ENCODE peak calls at places on chromosomes 6 and 20, in four cellular contexts. One of them, this sample, is unnamed. For H3K4me1, the result is how much of the 10 kb centered on the place peaks cover.

GRCh38 chr6:101705866-101706265 is 312.4 kb downstream of the GRIK2 start:
- DNase-seq in mesenchymal stem cell: no peak
- DNase-seq in left lung: no peak
- DNase-seq in lower lobe of right lung: no peak
- DNase-seq in this sample: no peak

GRCh38 chr6:75747371-75747984 is 1.6 kb upstream of the MYO6 start:
- DNase-seq in lower lobe of right lung: no peak
- DNase-seq in mesenchymal stem cell: no peak
- DNase-seq in left lung: no peak
- DNase-seq in this sample: no peak

GRCh38 chr6:143333081-143333480 is 117.4 kb downstream of the ADAT2 start:
- DNase-seq in mesenchymal stem cell: no peak
- DNase-seq in lower lobe of right lung: no peak
- DNase-seq in left lung: no peak
- DNase-seq in this sample: no peak

GRCh38 chr6:37244430-37245310 is 12.9 kb upstream of the TBC1D22B start:
- DNase-seq in mesenchymal stem cell: peak
- DNase-seq in lower lobe of right lung: peak
- DNase-seq in left lung: no peak
- DNase-seq in this sample: peak

GRCh38 chr6:19394051-19394450 is 443.1 kb upstream of the ID4 start:
- DNase-seq in mesenchymal stem cell: no peak
- DNase-seq in lower lobe of right lung: no peak
- DNase-seq in left lung: no peak
- DNase-seq in this sample: no peak

GRCh38 chr6:166626177-166627038 is 643 bp downstream of the RPS6KA2 start:
- DNase-seq in lower lobe of right lung: peak
- DNase-seq in mesenchymal stem cell: peak
- DNase-seq in left lung: peak
- DNase-seq in this sample: peak

GRCh38 chr20:49288784-49289696 is 11.2 kb upstream of the ZNFX1 start:
- DNase-seq in left lung: no peak
- DNase-seq in lower lobe of right lung: no peak
- DNase-seq in mesenchymal stem cell: peak
- DNase-seq in this sample: no peak

GRCh38 chr6:156395276-156395675 is 381.9 kb upstream of the ARID1B start:
- DNase-seq in lower lobe of right lung: no peak
- DNase-seq in left lung: no peak
- DNase-seq in mesenchymal stem cell: no peak
- DNase-seq in this sample: no peak

GRCh38 chr6:36947570-36948351 is 6.8 kb upstream of the PI16 start:
- DNase-seq in lower lobe of right lung: no peak
- DNase-seq in left lung: no peak
- DNase-seq in mesenchymal stem cell: no peak
- DNase-seq in this sample: no peak

GRCh38 chr20:37986873-37987601 is 46.2 kb downstream of the TTI1 start:
- DNase-seq in lower lobe of right lung: peak
- DNase-seq in mesenchymal stem cell: no peak
- DNase-seq in left lung: peak
- DNase-seq in this sample: peak

GRCh38 chr20:41425180-41425884 is 58.7 kb upstream of the EMILIN3 start:
- DNase-seq in lower lobe of right lung: no peak
- DNase-seq in mesenchymal stem cell: peak
- DNase-seq in left lung: no peak
- DNase-seq in this sample: no peak

GRCh38 chr20:58875111-58875510 is 22.6 kb downstream of the GNAS start:
- DNase-seq in lower lobe of right lung: no peak
- DNase-seq in left lung: no peak
- DNase-seq in mesenchymal stem cell: no peak
- DNase-seq in this sample: no peak

GRCh38 chr20:44026932-44027685 is 112.5 kb downstream of the TOX2 start:
- DNase-seq in lower lobe of right lung: no peak
- DNase-seq in left lung: no peak
- DNase-seq in mesenchymal stem cell: no peak
- DNase-seq in this sample: no peak

GRCh38 chr6:32785781-32786533 is 22.6 kb upstream of the HLA-DQB2 start:
- DNase-seq in left lung: no peak
- DNase-seq in mesenchymal stem cell: peak
- DNase-seq in lower lobe of right lung: no peak
- DNase-seq in this sample: peak

GRCh38 chr6:31920803-31921202 is 6.7 kb upstream of the C2 start:
- DNase-seq in mesenchymal stem cell: no peak
- DNase-seq in lower lobe of right lung: no peak
- DNase-seq in left lung: no peak
- DNase-seq in this sample: no peak

GRCh38 chr20:59385461-59385860 is 85.0 kb downstream of the EDN3 start:
- DNase-seq in lower lobe of right lung: no peak
- DNase-seq in left lung: no peak
- DNase-seq in mesenchymal stem cell: no peak
- DNase-seq in this sample: no peak

GRCh38 chr6:4354181-4354580 is 218.8 kb upstream of the ECI2 start:
- DNase-seq in lower lobe of right lung: no peak
- DNase-seq in mesenchymal stem cell: no peak
- DNase-seq in left lung: no peak
- DNase-seq in this sample: no peak

GRCh38 chr6:15538106-15538505 is 124.7 kb downstream of the DTNBP1 start:
- DNase-seq in mesenchymal stem cell: no peak
- DNase-seq in left lung: no peak
- DNase-seq in lower lobe of right lung: no peak
- DNase-seq in this sample: no peak

GRCh38 chr20:40686434-40686882 is 2.6 kb downstream of the MAFB start:
- DNase-seq in lower lobe of right lung: no peak
- DNase-seq in left lung: no peak
- DNase-seq in mesenchymal stem cell: no peak
- DNase-seq in this sample: no peak

GRCh38 chr20:36461600-36462439 is 79.5 kb upstream of the MYL9 start:
- DNase-seq in mesenchymal stem cell: peak
- DNase-seq in lower lobe of right lung: peak
- DNase-seq in left lung: peak
- DNase-seq in this sample: peak

GRCh38 chr20:35108921-35109320 is 16.3 kb upstream of the TRPC4AP start:
- DNase-seq in mesenchymal stem cell: no peak
- DNase-seq in lower lobe of right lung: no peak
- DNase-seq in left lung: no peak
- DNase-seq in this sample: no peak

GRCh38 chr6:113719056-113719455 is 138.1 kb upstream of the MARCKS start:
- DNase-seq in left lung: no peak
- DNase-seq in mesenchymal stem cell: peak
- DNase-seq in lower lobe of right lung: no peak
- DNase-seq in this sample: no peak

GRCh38 chr20:14295238-14295637 is 42.2 kb downstream of the FLRT3 start:
- DNase-seq in left lung: no peak
- DNase-seq in lower lobe of right lung: no peak
- DNase-seq in mesenchymal stem cell: no peak
- DNase-seq in this sample: no peak

GRCh38 chr6:4017847-4018193 is 61.1 kb downstream of the FAM217A start:
- DNase-seq in mesenchymal stem cell: peak
- DNase-seq in lower lobe of right lung: no peak
- DNase-seq in left lung: no peak
- DNase-seq in this sample: no peak

GRCh38 chr6:79307321-79308036 is 73.0 kb upstream of the HMGN3 start:
- DNase-seq in left lung: no peak
- DNase-seq in mesenchymal stem cell: no peak
- DNase-seq in lower lobe of right lung: no peak
- DNase-seq in this sample: no peak

GRCh38 chr20:46939031-46939430 is 44.4 kb downstream of the EYA2 start:
- DNase-seq in left lung: no peak
- DNase-seq in mesenchymal stem cell: no peak
- DNase-seq in lower lobe of right lung: no peak
- DNase-seq in this sample: no peak

GRCh38 chr6:98116513-98116912 is 717.9 kb upstream of the POU3F2 start:
- DNase-seq in mesenchymal stem cell: no peak
- DNase-seq in lower lobe of right lung: no peak
- DNase-seq in left lung: no peak
- DNase-seq in this sample: no peak

GRCh38 chr6:80742481-80742880 is 636.0 kb downstream of the BCKDHB start:
- DNase-seq in left lung: no peak
- DNase-seq in mesenchymal stem cell: peak
- DNase-seq in lower lobe of right lung: no peak
- DNase-seq in this sample: no peak

GRCh38 chr6:62808575-62809293 is 402.5 kb upstream of the FKBP1C start:
- DNase-seq in left lung: no peak
- DNase-seq in mesenchymal stem cell: no peak
- DNase-seq in lower lobe of right lung: no peak
- DNase-seq in this sample: no peak

GRCh38 chr20:14332796-14333345 is 4.5 kb downstream of the FLRT3 start:
- DNase-seq in lower lobe of right lung: no peak
- DNase-seq in left lung: no peak
- DNase-seq in mesenchymal stem cell: no peak
- DNase-seq in this sample: no peak

GRCh38 chr6:156379946-156380707 is 397.1 kb upstream of the ARID1B start:
- DNase-seq in mesenchymal stem cell: peak
- DNase-seq in left lung: no peak
- DNase-seq in lower lobe of right lung: no peak
- DNase-seq in this sample: no peak

GRCh38 chr6:166998256-166999144 is 697 bp upstream of the CEP43 start:
- DNase-seq in left lung: peak
- DNase-seq in mesenchymal stem cell: no peak
- DNase-seq in lower lobe of right lung: peak
- DNase-seq in this sample: peak

GRCh38 chr6:119273799-119274595 is 75.6 kb downstream of the MAN1A1 start:
- DNase-seq in left lung: no peak
- DNase-seq in lower lobe of right lung: no peak
- DNase-seq in mesenchymal stem cell: peak
- DNase-seq in this sample: no peak

GRCh38 chr20:53258741-53259140 is 286.6 kb downstream of the TSHZ2 start:
- DNase-seq in lower lobe of right lung: no peak
- DNase-seq in left lung: no peak
- DNase-seq in mesenchymal stem cell: no peak
- DNase-seq in this sample: no peak

GRCh38 chr20:12012241-12013222 is 94.8 kb downstream of the BTBD3 start:
- DNase-seq in left lung: no peak
- DNase-seq in mesenchymal stem cell: peak
- DNase-seq in lower lobe of right lung: no peak
- DNase-seq in this sample: peak

GRCh38 chr6:153140299-153140698 is 9.2 kb upstream of the RGS17 start:
- DNase-seq in lower lobe of right lung: no peak
- DNase-seq in mesenchymal stem cell: no peak
- DNase-seq in left lung: no peak
- DNase-seq in this sample: no peak

GRCh38 chr20:63911171-63911570 is 16.2 kb downstream of the DNAJC5 start:
- DNase-seq in lower lobe of right lung: no peak
- DNase-seq in mesenchymal stem cell: no peak
- DNase-seq in left lung: peak
- DNase-seq in this sample: peak

DNA sequence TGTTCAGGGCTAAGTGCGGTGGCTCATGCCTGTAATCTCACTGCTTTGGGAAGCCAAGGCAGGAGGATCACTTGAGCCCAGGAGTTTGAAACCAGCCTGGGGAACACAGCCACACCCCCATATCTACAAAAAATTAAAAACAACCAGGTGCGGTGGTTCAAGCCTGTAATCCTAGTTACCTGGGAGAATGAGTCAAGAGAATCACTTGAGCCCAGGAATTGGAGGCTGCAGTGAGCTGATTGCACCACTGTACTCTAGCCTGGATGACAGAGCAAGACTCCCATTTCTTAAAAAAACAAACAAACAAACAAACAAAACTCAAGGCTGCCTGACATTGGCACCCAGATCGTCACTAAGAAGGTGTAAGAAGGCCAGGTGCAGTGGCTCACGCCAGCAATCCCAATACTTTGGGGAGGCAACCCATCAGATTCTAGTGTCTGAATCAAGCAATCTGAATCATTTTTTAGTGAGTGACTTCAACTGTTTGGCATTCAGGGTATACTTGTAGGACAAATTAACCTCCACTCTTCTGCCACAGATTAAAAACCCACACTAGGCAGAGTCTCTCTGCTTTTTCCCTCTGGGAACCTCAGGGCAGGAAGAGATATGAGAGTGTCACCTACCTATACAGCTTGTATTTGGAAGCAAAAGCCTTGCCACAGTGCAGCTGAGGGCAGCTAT is 6.1 kb downstream of the PLAGL2 start:
- DNase-seq in mesenchymal stem cell: no peak
- DNase-seq in left lung: no peak
- DNase-seq in lower lobe of right lung: no peak
- DNase-seq in this sample: no peak
- H3K27ac ChIP-seq in mesenchymal stem cell: peak
- H3K27ac ChIP-seq in left lung: peak
- H3K27ac ChIP-seq in lower lobe of right lung: peak
- H3K27ac ChIP-seq in this sample: peak

GRCh38 chr6:108744244-108744972 is 103.8 kb upstream of the ARMC2 start:
- DNase-seq in lower lobe of right lung: no peak
- DNase-seq in mesenchymal stem cell: no peak
- DNase-seq in left lung: no peak
- DNase-seq in this sample: no peak
- H3K4me1 ChIP-seq in lower lobe of right lung: under half
- H3K4me1 ChIP-seq in mesenchymal stem cell: under half
- H3K4me1 ChIP-seq in left lung: under half
- H3K4me1 ChIP-seq in this sample: under half

GRCh38 chr6:2999621-3000455 is at the start of gene NQO2:
- DNase-seq in lower lobe of right lung: peak
- DNase-seq in mesenchymal stem cell: no peak
- DNase-seq in left lung: peak
- DNase-seq in this sample: peak

GRCh38 chr6:2999005-2999620 is 581 bp upstream of the NQO2 start:
- DNase-seq in lower lobe of right lung: peak
- DNase-seq in left lung: no peak
- DNase-seq in mesenchymal stem cell: peak
- DNase-seq in this sample: no peak

GRCh38 chr6:3005077-3005476 is 5.4 kb downstream of the NQO2 start:
- DNase-seq in mesenchymal stem cell: no peak
- DNase-seq in lower lobe of right lung: no peak
- DNase-seq in left lung: no peak
- DNase-seq in this sample: no peak

GRCh38 chr6:3001773-3002293 is 2.1 kb downstream of the NQO2 start:
- DNase-seq in mesenchymal stem cell: peak
- DNase-seq in lower lobe of right lung: no peak
- DNase-seq in left lung: no peak
- DNase-seq in this sample: no peak

DNA sequence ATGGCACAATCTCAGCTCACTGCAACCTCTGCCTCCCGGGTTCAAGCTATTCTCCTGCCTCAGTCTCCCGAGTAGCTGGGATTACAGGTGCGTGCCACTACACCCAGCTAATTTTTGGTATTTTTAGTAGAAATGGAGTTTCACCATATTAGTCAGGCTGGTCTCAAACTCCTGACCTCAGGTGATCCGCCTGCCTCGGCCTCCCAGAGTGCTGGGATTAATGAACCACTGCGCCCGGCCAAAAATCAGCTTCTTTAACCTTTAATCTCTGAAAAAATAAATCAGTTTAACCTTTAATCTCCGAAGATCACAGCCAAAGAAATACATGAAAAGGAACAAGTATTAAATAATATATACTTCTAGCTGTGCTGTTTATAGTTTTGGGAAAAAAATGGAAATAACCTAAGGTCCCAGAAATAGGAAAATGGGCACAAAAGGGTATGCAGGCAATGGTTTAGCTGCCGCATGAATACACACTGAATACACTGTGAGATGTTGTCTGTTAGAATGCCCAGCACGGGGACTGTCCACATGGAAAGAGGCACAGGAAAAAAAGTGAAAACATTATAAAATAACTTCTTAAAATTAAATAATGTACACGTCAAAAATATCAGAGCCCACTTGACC is 1.6 kb downstream of the NQO2 start:
- DNase-seq in left lung: no peak
- DNase-seq in lower lobe of right lung: no peak
- DNase-seq in mesenchymal stem cell: no peak
- DNase-seq in this sample: no peak
- H3K27ac ChIP-seq in left lung: no peak
- H3K27ac ChIP-seq in lower lobe of right lung: no peak
- H3K27ac ChIP-seq in mesenchymal stem cell: no peak
- H3K27ac ChIP-seq in this sample: no peak

GRCh38 chr20:48282591-48283228 is 497.4 kb upstream of the SULF2 start:
- DNase-seq in left lung: no peak
- DNase-seq in lower lobe of right lung: no peak
- DNase-seq in mesenchymal stem cell: no peak
- DNase-seq in this sample: no peak
- H3K4me1 ChIP-seq in left lung: under half
- H3K4me1 ChIP-seq in lower lobe of right lung: under half
- H3K4me1 ChIP-seq in mesenchymal stem cell: under half
- H3K4me1 ChIP-seq in this sample: under half

This sample was measured in pancreas.